ENCODE peak calls at places on chromosomes 3 and 15, in nine cellular contexts. O is A549; D is osteoblast; P is adipocyte; N is transverse colon; J is cardiac muscle cell; T is effector memory CD4-positive, alpha-beta T cell; A is breast epithelium; K is tibial artery. F is an unnamed sample.

GRCh38 chr3:126287536-126288181 is 69.5 kb downstream of the KLF15 start:
- DNase-seq in K (peak; percentile 90), J (peak; percentile 85), D (peak; percentile 95), O (no peak), T (no peak), P (peak; percentile 84), A (peak; percentile 54), N (peak; percentile 53), F (no peak)

GRCh38 chr3:38036286-38036685 is 2.7 kb upstream of the DLEC1 start:
- DNase-seq in A (no peak), K (peak; percentile 33), N (no peak), O (no peak), J (no peak), D (no peak), T (no peak), P (no peak), F (no peak)

GRCh38 chr15:26983822-26984221 is 12.8 kb downstream of the GABRG3 start:
- DNase-seq in J (no peak), O (peak; percentile 27), A (no peak), P (no peak), T (no peak), D (no peak), K (no peak), N (no peak), F (no peak)

GRCh38 chr15:95799286-95800187 is 531.0 kb upstream of the NR2F2 start:
- DNase-seq in T (no peak), N (no peak), O (peak; percentile 73), A (no peak), K (no peak), P (peak; percentile 83), J (no peak), D (peak; percentile 8), F (no peak)

GRCh38 chr3:127233371-127233770 is 40.4 kb downstream of the PRR23E start:
- DNase-seq in O (no peak), P (peak; percentile 25), T (no peak), J (peak; percentile 84), D (no peak), K (no peak), N (no peak), A (no peak), F (no peak)

GRCh38 chr3:144362126-144362525 is 390.5 kb downstream of the DIPK2A start:
- DNase-seq in J (no peak), A (no peak), T (no peak), P (peak; percentile 63), N (no peak), K (no peak), D (no peak), O (no peak), F (no peak)

GRCh38 chr3:23105048-23105447 is 98.1 kb upstream of the UBE2E2 start:
- DNase-seq in A (no peak), O (no peak), T (no peak), P (no peak), J (no peak), N (no peak), K (no peak), D (no peak), F (no peak)

GRCh38 chr15:89754361-89755154 is 3.5 kb upstream of the MESP1 start:
- DNase-seq in J (no peak), D (peak; percentile 37), O (peak; percentile 30), N (no peak), T (no peak), A (no peak), K (no peak), P (no peak), F (no peak)

GRCh38 chr3:58041182-58041825 is 33.1 kb downstream of the FLNB start:
- DNase-seq in T (no peak), P (no peak), O (no peak), A (no peak), J (no peak), K (no peak), D (no peak), N (no peak), F (no peak)

GRCh38 chr15:75229191-75230015 is 27.7 kb downstream of the C15orf39 start:
- DNase-seq in N (no peak), D (peak; percentile 99), K (peak; percentile 48), T (no peak), A (no peak), O (no peak), J (no peak), P (no peak), F (no peak)

GRCh38 chr3:161510510-161511260 is 14.1 kb downstream of the OTOL1 start:
- DNase-seq in P (no peak), N (no peak), T (no peak), K (no peak), D (no peak), O (no peak), J (no peak), A (no peak), F (no peak)

GRCh38 chr15:58403581-58403980 is 28.2 kb upstream of the LIPC start:
- DNase-seq in D (no peak), P (no peak), K (no peak), T (no peak), J (no peak), A (no peak), O (no peak), N (no peak), F (no peak)

GRCh38 chr15:84398763-84399701 is 163.5 kb downstream of the GOLGA6L4 start:
- DNase-seq in D (peak; percentile 82), P (no peak), A (peak; percentile 12), K (peak; percentile 50), T (no peak), N (no peak), O (no peak), J (no peak), F (no peak)

GRCh38 chr15:81747026-81747425 is 298.8 kb downstream of the MEX3B start:
- DNase-seq in K (no peak), P (no peak), J (no peak), A (no peak), D (no peak), N (no peak), O (no peak), T (no peak), F (no peak)

GRCh38 chr15:48559270-48559669 is 86.2 kb downstream of the FBN1 start:
- DNase-seq in A (no peak), N (no peak), P (peak; percentile 94), T (no peak), O (no peak), J (no peak), D (peak; percentile 68), K (peak; percentile 67), F (no peak)

GRCh38 chr3:188207941-188208750 is 54.2 kb downstream of the LPP start:
- DNase-seq in K (no peak), P (no peak), J (no peak), T (no peak), D (no peak), O (no peak), N (no peak), A (peak; percentile 7), F (no peak)

GRCh38 chr3:101926594-101927105 is 77.3 kb downstream of the NFKBIZ start:
- DNase-seq in J (no peak), K (no peak), A (peak; percentile 55), O (no peak), T (no peak), P (no peak), D (peak; percentile 29), N (no peak), F (no peak)

GRCh38 chr3:195040773-195041520 is 230.0 kb downstream of the XXYLT1 start:
- DNase-seq in T (no peak), J (no peak), P (no peak), O (no peak), N (no peak), A (no peak), D (no peak), K (peak; percentile 45), F (no peak)

GRCh38 chr3:178588593-178588992 is 52.4 kb downstream of the KCNMB2 start:
- DNase-seq in O (no peak), T (no peak), A (no peak), J (no peak), N (no peak), P (no peak), D (no peak), K (no peak), F (no peak)

GRCh38 chr15:37773111-37773860 is 161.2 kb upstream of the TMCO5A start:
- DNase-seq in A (no peak), J (no peak), D (peak; percentile 45), O (no peak), K (no peak), T (no peak), N (no peak), P (peak; percentile 19), F (no peak)

GRCh38 chr15:88716543-88717341 is 77.9 kb downstream of the ISG20 start:
- DNase-seq in N (no peak), J (no peak), O (no peak), T (no peak), K (peak; percentile 48), P (no peak), D (no peak), A (no peak), F (no peak)
- H3K9me3 ChIP-seq in N (no peaks in the 10 kb centered on the region), J (no peaks in the 10 kb centered on the region), O (no peaks in the 10 kb centered on the region), T (no peaks in the 10 kb centered on the region), K (no peaks in the 10 kb centered on the region), P (no peaks in the 10 kb centered on the region), D (no peaks in the 10 kb centered on the region), A (no peaks in the 10 kb centered on the region), F (no peaks in the 10 kb centered on the region)

GRCh38 chr15:97026781-97027180 is 696.3 kb downstream of the NR2F2 start:
- DNase-seq in N (no peak), K (no peak), A (no peak), O (no peak), T (no peak), D (no peak), P (no peak), J (no peak), F (no peak)
- H3K9me3 ChIP-seq in N (peaks cover 5% of the 10 kb centered on the region), K (no peaks in the 10 kb centered on the region), A (no peaks in the 10 kb centered on the region), O (peaks cover 4% of the 10 kb centered on the region), T (no peaks in the 10 kb centered on the region), D (peaks cover 3% of the 10 kb centered on the region), P (peaks cover 28% of the 10 kb centered on the region), J (no peaks in the 10 kb centered on the region), F (no peaks in the 10 kb centered on the region)

GRCh38 chr3:103705641-103706040 is 1270.8 kb downstream of the ZPLD1 start:
- DNase-seq in T (no peak), P (no peak), J (peak; percentile 56), D (no peak), K (no peak), N (no peak), A (no peak), O (no peak), F (no peak)
- H3K9me3 ChIP-seq in T (no peaks in the 10 kb centered on the region), P (no peaks in the 10 kb centered on the region), J (no peaks in the 10 kb centered on the region), D (no peaks in the 10 kb centered on the region), K (no peaks in the 10 kb centered on the region), N (no peaks in the 10 kb centered on the region), A (no peaks in the 10 kb centered on the region), O (no peaks in the 10 kb centered on the region), F (no peaks in the 10 kb centered on the region)

GRCh38 chr3:120039642-120040610 is 54.3 kb downstream of the GSK3B start:
- DNase-seq in A (no peak), D (no peak), T (no peak), P (no peak), J (no peak), K (no peak), O (peak; percentile 22), N (no peak), F (no peak)

DNA sequence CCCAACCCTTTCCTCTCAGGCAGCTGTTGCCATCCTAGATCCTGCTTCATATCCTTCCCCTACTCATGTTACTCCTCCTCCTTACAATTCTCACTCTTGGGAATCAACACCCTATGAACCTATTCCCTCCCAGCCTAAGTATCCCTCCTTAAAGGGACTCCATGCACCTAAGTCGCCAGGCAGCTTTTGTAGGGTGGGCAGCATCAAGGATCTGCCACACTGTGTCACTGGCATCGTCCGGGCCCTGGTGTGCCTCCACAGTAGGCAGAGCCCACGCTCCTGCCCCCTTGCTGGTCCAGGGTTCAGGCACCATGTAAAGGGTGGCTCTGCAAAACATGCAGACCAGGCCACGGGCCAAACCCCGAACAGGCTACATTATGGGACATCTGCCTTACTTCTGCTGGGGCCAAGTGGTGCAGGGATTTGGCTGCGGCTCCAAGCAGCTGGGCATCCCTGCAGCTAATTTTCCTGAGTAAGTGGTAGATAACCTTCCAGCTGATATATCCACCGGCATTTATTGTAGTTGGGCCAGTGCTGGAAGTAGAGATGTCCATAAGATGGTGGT is 53.4 kb downstream of the GSK3B start:
- DNase-seq in J (no peak), D (no peak), P (no peak), A (no peak), T (no peak), O (no peak), N (no peak), K (no peak), F (no peak)
- H3K9me3 ChIP-seq in J (no peaks in the 10 kb centered on the region), D (peaks cover 19% of the 10 kb centered on the region), P (peaks cover 33% of the 10 kb centered on the region), A (peaks cover 29% of the 10 kb centered on the region), T (peaks cover 27% of the 10 kb centered on the region), O (peaks cover 33% of the 10 kb centered on the region), N (peaks cover 26% of the 10 kb centered on the region), K (no peaks in the 10 kb centered on the region), F (no peaks in the 10 kb centered on the region)

F was measured in T-helper 17 cell.